ENCODE peak calls at places on chromosomes 12 and 14, in nine cellular contexts. X is Peyer's patch, O is body of pancreas, U is transverse colon, Z is IMR-90, W is upper lobe of left lung, C is adrenal gland, L is A549, E is HCT116. S is an unnamed sample. For H3K9me3, the result is how much of the 10 kb centered on the place peaks cover.

GRCh38 chr12:10249690-10250455 is 37.2 kb downstream of the GABARAPL1 start:
- DNase-seq in X (no peak), O (no peak), U (no peak), Z (no peak), W (no peak), C (no peak), L (no peak), E (no peak), S (no peak)

GRCh38 chr12:15208140-15208539 is 13.1 kb downstream of the RERG start:
- DNase-seq in X (no peak), O (no peak), U (no peak), Z (no peak), W (no peak), C (no peak), L (no peak), E (no peak), S (no peak)

GRCh38 chr12:27505124-27505523 is 18.9 kb upstream of the PPFIBP1 start:
- DNase-seq in X (no peak), O (no peak), U (no peak), Z (peak), W (no peak), C (no peak), L (no peak), E (no peak), S (no peak)

GRCh38 chr12:107344035-107344808 is 250.9 kb upstream of the CRY1 start:
- DNase-seq in X (no peak), O (no peak), U (no peak), Z (peak), W (no peak), C (no peak), L (peak), E (peak), S (no peak)

GRCh38 chr12:14846878-14847580 is 3.7 kb upstream of the ART4 start:
- DNase-seq in X (no peak), O (no peak), U (no peak), Z (no peak), W (no peak), C (no peak), L (no peak), E (no peak), S (no peak)

GRCh38 chr14:103517172-103517566 is 5.5 kb downstream of the CKB start:
- DNase-seq in X (peak), O (no peak), U (no peak), Z (no peak), W (no peak), C (no peak), L (no peak), E (no peak), S (no peak)

GRCh38 chr14:88036422-88036821 is 31.5 kb downstream of the GPR65 start:
- DNase-seq in X (no peak), O (no peak), U (no peak), Z (no peak), W (no peak), C (no peak), L (no peak), E (no peak), S (no peak)

GRCh38 chr14:59207506-59207933 is 19.1 kb downstream of the DAAM1 start:
- DNase-seq in X (no peak), O (no peak), U (no peak), Z (no peak), W (no peak), C (no peak), L (no peak), E (no peak), S (no peak)

GRCh38 chr14:70100071-70100470 is 88.7 kb downstream of the SLC8A3 start:
- DNase-seq in X (no peak), O (no peak), U (no peak), Z (no peak), W (no peak), C (no peak), L (no peak), E (no peak), S (no peak)

GRCh38 chr12:46771268-46771837 is 54.4 kb downstream of the SLC38A4 start:
- DNase-seq in X (no peak), O (no peak), U (no peak), Z (peak), W (no peak), C (no peak), L (no peak), E (no peak), S (no peak)

GRCh38 chr14:35669782-35670181 is 135.8 kb downstream of the INSM2 start:
- DNase-seq in X (no peak), O (no peak), U (no peak), Z (peak), W (no peak), C (no peak), L (no peak), E (peak), S (no peak)

DNA sequence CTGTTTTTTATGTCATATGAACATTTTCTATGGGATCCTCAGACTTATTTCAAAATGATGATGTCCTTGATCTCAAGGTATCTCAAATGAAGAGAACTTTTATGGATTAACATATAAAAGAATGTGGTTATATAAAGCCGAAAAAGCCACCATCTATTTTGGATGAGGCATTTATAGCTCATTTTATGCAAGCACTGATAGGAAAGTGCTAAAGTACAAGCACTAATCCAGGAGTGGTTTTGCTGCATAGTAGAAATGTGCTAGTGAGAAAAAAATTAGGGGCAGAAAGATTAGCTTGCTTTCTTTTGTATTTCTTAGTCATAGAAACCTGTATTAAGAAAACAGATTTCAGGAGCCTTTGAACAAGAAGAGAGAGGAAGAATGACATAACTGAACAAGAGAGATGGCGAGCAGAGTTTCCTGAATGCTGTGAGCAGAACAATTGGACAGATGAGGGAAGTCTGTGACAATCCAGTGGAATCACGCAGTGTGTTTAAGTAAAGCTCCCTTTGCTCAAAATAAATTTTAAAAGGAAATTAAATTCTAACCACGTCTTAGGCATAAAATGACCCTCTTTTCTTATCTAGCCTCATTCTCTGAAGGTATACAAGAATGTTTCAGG is 238.2 kb upstream of the NOVA1 start:
- DNase-seq in X (no peak), O (no peak), U (no peak), Z (no peak), W (no peak), C (no peak), L (no peak), E (no peak), S (no peak)
- H3K9me3 ChIP-seq in X (under half), O (under half), U (under half), Z (under half), W (under half), C (under half), L (under half), E (under half), S (under half)

GRCh38 chr14:32202468-32202865 is 602 bp downstream of the RNU6-8 start:
- DNase-seq in X (no peak), O (no peak), U (no peak), Z (peak), W (no peak), C (no peak), L (no peak), E (no peak), S (no peak)

GRCh38 chr14:32203928-32204357 is 874 bp upstream of the RNU6-8 start:
- DNase-seq in X (no peak), O (peak), U (peak), Z (no peak), W (no peak), C (peak), L (no peak), E (no peak), S (peak)

GRCh38 chr14:32201196-32201815 is 539 bp upstream of the RNU6-7 start:
- DNase-seq in X (peak), O (peak), U (peak), Z (peak), W (peak), C (peak), L (peak), E (no peak), S (peak)

GRCh38 chr14:32201816-32202467 is at the start of gene RNU6-7:
- DNase-seq in X (no peak), O (no peak), U (peak), Z (peak), W (no peak), C (peak), L (no peak), E (no peak), S (peak)

GRCh38 chr14:32202941-32203882 is at the start of gene RNU6-8:
- DNase-seq in X (peak), O (peak), U (peak), Z (peak), W (peak), C (peak), L (peak), E (peak), S (peak)
- TF ChIP-seq POLR2A in X (peak), O (peak), U (peak), Z (no peak), W (peak), C (peak), L (peak), E (peak), S (peak)

DNA sequence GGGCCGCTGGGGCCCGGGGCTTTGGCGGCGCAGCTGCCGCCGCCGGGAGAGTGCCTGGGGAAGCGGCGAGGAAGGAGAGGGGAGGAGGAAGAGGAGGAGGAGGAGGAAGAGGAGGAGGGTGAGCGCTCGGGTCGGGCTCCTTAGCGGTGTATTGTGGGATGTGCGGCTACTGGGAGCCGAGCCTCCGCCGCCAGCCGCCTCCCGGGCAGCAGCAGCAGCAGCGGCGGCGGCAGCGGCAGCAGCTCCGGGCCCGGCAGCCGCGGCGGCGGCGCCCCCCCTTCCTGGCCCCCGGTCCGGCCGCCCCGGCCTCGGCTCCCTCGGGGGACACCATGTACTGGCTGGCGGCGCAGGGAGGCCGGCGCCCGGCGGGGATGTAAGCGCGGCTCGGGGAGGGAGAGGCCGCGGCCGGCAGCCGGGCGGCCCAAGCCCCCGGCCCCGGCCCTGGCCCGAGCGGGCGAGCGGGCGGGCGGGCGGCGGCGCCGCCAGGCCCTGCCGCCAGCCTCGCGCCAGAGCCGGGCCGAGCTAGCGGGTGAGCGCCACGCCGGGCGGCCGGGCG is at the start of gene SETD1B:
- DNase-seq in X (peak), O (peak), U (peak), Z (peak), W (peak), C (peak), L (no peak), E (no peak), S (peak)
- TF ChIP-seq CTCF in X (no peak), O (no peak), U (no peak), Z (no peak), W (peak), C (no peak), L (no peak), E (no peak), S (no peak)

GRCh38 chr14:84340938-84341337 is 1189.0 kb upstream of the FLRT2 start:
- DNase-seq in X (no peak), O (no peak), U (no peak), Z (peak), W (no peak), C (no peak), L (no peak), E (no peak), S (no peak)
- H3K9me3 ChIP-seq in X (under half), O (under half), U (under half), Z (under half), W (under half), C (under half), L (under half), E (under half), S (under half)

S was measured in thyroid gland.